ENCODE peak calls at places on chromosomes 12 and 14, in four cellular contexts. Y is A673, S is fibroblast of lung, N is transverse colon. W is an unnamed sample.

GRCh38 chr14:58227096-58227819 is 17.4 kb upstream of the PSMA3 start:
- DNase-seq in Y (no peak), S (no peak), N (no peak), W (no peak)

GRCh38 chr12:32679910-32680217 is 763 bp downstream of the DNM1L start:
- DNase-seq in Y (no peak), S (no peak), N (no peak), W (no peak)

GRCh38 chr14:52080817-52081755 is 12.2 kb upstream of the NID2 start:
- DNase-seq in Y (no peak), S (peak; percentile 96), N (no peak), W (no peak)

GRCh38 chr12:39572551-39572950 is 47.1 kb downstream of the ABCD2 start:
- DNase-seq in Y (no peak), S (no peak), N (no peak), W (no peak)

GRCh38 chr12:63069860-63070617 is 81.0 kb downstream of the AVPR1A start:
- DNase-seq in Y (no peak), S (no peak), N (no peak), W (no peak)

GRCh38 chr12:75722714-75723200 is 211.3 kb upstream of the KRR1 start:
- DNase-seq in Y (peak; percentile 96), S (peak; percentile 95), N (peak; percentile 31), W (peak; percentile 13)

GRCh38 chr14:34804933-34805332 is 70.2 kb downstream of the BAZ1A start:
- DNase-seq in Y (no peak), S (no peak), N (no peak), W (no peak)

GRCh38 chr12:107875772-107876171 is 101.3 kb downstream of the ASCL4 start:
- DNase-seq in Y (no peak), S (no peak), N (no peak), W (no peak)

GRCh38 chr12:113097716-113098427 is 37.7 kb downstream of the RASAL1 start:
- DNase-seq in Y (no peak), S (peak; percentile 62), N (no peak), W (no peak)

GRCh38 chr12:82223421-82223820 is 134.8 kb downstream of the CCDC59 start:
- DNase-seq in Y (no peak), S (no peak), N (no peak), W (no peak)

GRCh38 chr12:6927999-6928702 is 392 bp downstream of the ATN1 start:
- DNase-seq in Y (no peak), S (no peak), N (no peak), W (no peak)

GRCh38 chr14:23539209-23539866 is 12.2 kb downstream of the ZFHX2 start:
- DNase-seq in Y (peak; percentile 59), S (no peak), N (no peak), W (no peak)

GRCh38 chr14:104223810-104224515 is 85.6 kb downstream of the KIF26A start:
- DNase-seq in Y (peak; percentile 96), S (no peak), N (peak; percentile 4), W (no peak)

GRCh38 chr12:89707992-89708792 is 446 bp downstream of the ATP2B1 start:
- DNase-seq in Y (peak; percentile 28), S (peak; percentile 26), N (peak; percentile 47), W (peak; percentile 30)

GRCh38 chr14:76870146-76870545 is 43.9 kb downstream of the LRRC74A start:
- DNase-seq in Y (no peak), S (no peak), N (no peak), W (no peak)

GRCh38 chr12:124916370-124917134 is 2.1 kb upstream of the UBC start:
- DNase-seq in Y (peak; percentile 77), S (peak; percentile 95), N (peak; percentile 84), W (no peak)

GRCh38 chr12:57583008-57583831 is 7.8 kb upstream of the PIP4K2C start:
- DNase-seq in Y (peak; percentile 91), S (peak; percentile 68), N (peak; percentile 63), W (peak; percentile 67)

GRCh38 chr12:111816065-111816615 is 25.9 kb upstream of the MAPKAPK5 start:
- DNase-seq in Y (no peak), S (no peak), N (no peak), W (no peak)

GRCh38 chr12:9163392-9163791 is 44.8 kb downstream of the PZP start:
- DNase-seq in Y (peak; percentile 5), S (no peak), N (no peak), W (no peak)

GRCh38 chr12:21294176-21294575 is 40.5 kb downstream of the SLCO1A2 start:
- DNase-seq in Y (no peak), S (no peak), N (no peak), W (no peak)

GRCh38 chr12:12236896-12237295 is 29.9 kb downstream of the LRP6 start:
- DNase-seq in Y (peak; percentile 70), S (no peak), N (no peak), W (no peak)

GRCh38 chr12:42552822-42553221 is 36.7 kb downstream of the PRICKLE1 start:
- DNase-seq in Y (no peak), S (no peak), N (no peak), W (no peak)

GRCh38 chr12:68113644-68114043 is 45.9 kb downstream of the IFNG start:
- DNase-seq in Y (no peak), S (no peak), N (peak; percentile 22), W (no peak)

GRCh38 chr12:1592444-1593231 is 1.7 kb downstream of the FBXL14 start:
- DNase-seq in Y (peak; percentile 83), S (peak; percentile 69), N (peak; percentile 65), W (peak; percentile 72)

GRCh38 chr14:95533822-95534221 is 1.0 kb upstream of the GLRX5 start:
- DNase-seq in Y (no peak), S (no peak), N (no peak), W (no peak)

GRCh38 chr14:73059326-73059725 is 992 bp downstream of the RBM25 start:
- DNase-seq in Y (peak; percentile 27), S (peak; percentile 44), N (no peak), W (no peak)

GRCh38 chr14:104895786-104896642 is 28.7 kb upstream of the PLD4 start:
- DNase-seq in Y (peak; percentile 63), S (no peak), N (peak; percentile 11), W (no peak)

GRCh38 chr12:50825372-50825838 is 17.3 kb upstream of the TMPRSS12 start:
- DNase-seq in Y (peak; percentile 77), S (peak; percentile 68), N (no peak), W (no peak)

GRCh38 chr12:759628-760027 is 7.2 kb downstream of the WNK1 start:
- DNase-seq in Y (no peak), S (no peak), N (no peak), W (no peak)

GRCh38 chr14:51081712-51082111 is 13.2 kb downstream of the TRIM9 start:
- DNase-seq in Y (no peak), S (no peak), N (peak; percentile 62), W (no peak)

GRCh38 chr14:51081209-51081608 is 13.7 kb downstream of the TRIM9 start:
- DNase-seq in Y (no peak), S (peak; percentile 52), N (no peak), W (no peak)

GRCh38 chr14:51079085-51079484 is 15.8 kb downstream of the TRIM9 start:
- DNase-seq in Y (no peak), S (no peak), N (no peak), W (no peak)

GRCh38 chr14:51080622-51081021 is 14.3 kb downstream of the TRIM9 start:
- DNase-seq in Y (no peak), S (no peak), N (no peak), W (no peak)

GRCh38 chr14:51079489-51079888 is 15.4 kb downstream of the TRIM9 start:
- DNase-seq in Y (no peak), S (no peak), N (peak; percentile 47), W (no peak)
- H3K4me3 ChIP-seq in Y (no peak overlapping the region), S (no peak overlapping the region), N (no peak overlapping the region), W (no peak overlapping the region)

GRCh38 chr12:79124385-79124784 is 259.8 kb downstream of the SYT1 start:
- DNase-seq in Y (no peak), S (no peak), N (no peak), W (no peak)

GRCh38 chr12:79119796-79120195 is 255.2 kb downstream of the SYT1 start:
- DNase-seq in Y (peak; percentile 85), S (no peak), N (no peak), W (no peak)

GRCh38 chr12:79115743-79116142 is 251.2 kb downstream of the SYT1 start:
- DNase-seq in Y (no peak), S (no peak), N (no peak), W (no peak)

GRCh38 chr12:79125358-79125757 is 260.8 kb downstream of the SYT1 start:
- DNase-seq in Y (no peak), S (no peak), N (no peak), W (no peak)

GRCh38 chr12:79121486-79121885 is 256.9 kb downstream of the SYT1 start:
- DNase-seq in Y (peak; percentile 33), S (no peak), N (no peak), W (no peak)
- TF ChIP-seq CTCF in Y (peak; percentile 67), S (peak; percentile 36), N (no peak), W (no peak)

DNA sequence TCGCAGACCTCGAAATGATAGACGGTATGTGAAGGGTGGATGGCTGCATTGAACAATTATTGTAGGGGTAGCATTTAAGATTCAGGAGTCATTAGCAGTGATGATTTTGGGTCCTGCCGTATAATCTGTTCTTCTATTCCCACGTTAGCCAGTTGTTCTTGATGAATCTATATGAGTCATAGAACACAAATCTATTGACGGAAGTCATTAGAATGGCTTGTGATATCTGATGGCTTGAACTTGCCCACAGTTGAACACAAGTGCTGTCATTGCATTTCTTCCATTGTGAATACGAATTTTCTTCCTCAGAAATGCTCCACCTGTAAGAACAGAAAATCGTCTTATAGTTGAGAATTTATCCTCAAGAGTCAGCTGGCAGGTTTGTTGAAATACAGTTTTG is 1.9 kb downstream of the SRSF5 start:
- DNase-seq in Y (no peak), S (peak; percentile 24), N (no peak), W (no peak)
- H3K4me1 ChIP-seq in Y (peaks cover 19% of the 10 kb centered on the region), S (no peaks in the 10 kb centered on the region), N (peaks cover 66% of the 10 kb centered on the region), W (peaks cover 53% of the 10 kb centered on the region)

DNA sequence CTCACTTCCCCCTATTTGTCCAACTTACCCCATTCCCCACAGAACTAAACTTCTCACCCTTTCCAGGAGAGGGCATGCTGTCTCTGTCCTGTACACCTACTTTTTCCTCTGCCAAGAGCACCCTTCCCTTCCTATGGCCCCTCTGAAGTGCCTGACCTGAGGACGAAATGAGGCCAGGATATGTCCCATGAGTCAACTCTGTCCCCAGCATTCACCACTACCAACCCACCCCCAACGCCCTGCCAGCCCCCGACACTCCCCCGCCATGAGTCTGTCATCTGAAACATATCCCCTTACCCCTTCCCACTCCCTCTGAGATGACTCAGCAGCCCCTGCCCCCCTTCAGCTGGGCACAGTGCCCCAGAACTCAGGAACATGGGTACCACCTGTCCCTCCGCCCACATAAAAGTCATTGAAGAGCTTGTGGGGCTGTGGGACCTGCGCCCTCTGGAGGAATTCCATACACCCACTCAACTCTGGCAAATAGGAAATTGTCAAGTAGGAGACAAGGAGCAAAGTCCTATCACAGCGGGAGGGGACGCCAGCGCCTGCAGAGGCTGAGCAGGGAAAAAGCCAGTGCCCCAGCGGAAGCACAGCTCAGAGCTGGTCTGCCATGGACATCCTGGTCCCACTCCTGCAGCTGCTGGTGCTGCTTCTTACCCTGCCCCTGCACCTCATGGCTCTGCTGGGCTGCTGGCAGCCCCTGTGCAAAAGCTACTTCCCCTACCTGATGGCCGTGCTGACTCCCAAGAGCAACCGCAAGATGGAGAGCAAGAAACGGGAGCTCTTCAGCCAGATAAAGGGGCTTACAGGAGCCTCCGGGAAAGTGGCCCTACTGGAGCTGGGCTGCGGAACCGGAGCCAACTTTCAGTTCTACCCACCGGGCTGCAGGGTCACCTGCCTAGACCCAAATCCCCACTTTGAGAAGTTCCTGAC is 26.3 kb downstream of the ITGA7 start:
- DNase-seq in Y (peak; percentile 95), S (peak; percentile 71), N (peak; percentile 85), W (no peak)
- H3K4me3 ChIP-seq in Y (peak overlapping the region; percentile 47), S (peak overlapping the region; percentile 20), N (peak overlapping the region; percentile 18), W (no peak overlapping the region)

W was measured in CD8-positive, alpha-beta T cell.